ENCODE peak calls at places on chromosomes 3 and 15, in five cellular contexts. One of them, this sample, is unnamed.

GRCh38 chr15:40105517-40106202 is 3.0 kb downstream of the BMF start:
- DNase-seq in activated T-helper 1 cell treated with Interleukin-2 at 50 U/mL for 16 hours: no peak
- DNase-seq in GM10248: peak; percentile 55
- DNase-seq in GM12864: no peak
- DNase-seq in fibroblast of the aortic adventitia: no peak
- DNase-seq in this sample: no peak

GRCh38 chr3:38519651-38520050 is 23.5 kb downstream of the EXOG start:
- DNase-seq in activated T-helper 1 cell treated with Interleukin-2 at 50 U/mL for 16 hours: no peak
- DNase-seq in GM10248: no peak
- DNase-seq in GM12864: no peak
- DNase-seq in fibroblast of the aortic adventitia: no peak
- DNase-seq in this sample: no peak

GRCh38 chr15:40097096-40097967 is 11.3 kb downstream of the BMF start:
- DNase-seq in activated T-helper 1 cell treated with Interleukin-2 at 50 U/mL for 16 hours: no peak
- DNase-seq in GM10248: no peak
- DNase-seq in GM12864: no peak
- DNase-seq in fibroblast of the aortic adventitia: no peak
- DNase-seq in this sample: no peak

GRCh38 chr3:11380314-11380713 is 108.1 kb downstream of the ATG7 start:
- DNase-seq in activated T-helper 1 cell treated with Interleukin-2 at 50 U/mL for 16 hours: no peak
- DNase-seq in GM10248: no peak
- DNase-seq in GM12864: no peak
- DNase-seq in fibroblast of the aortic adventitia: no peak
- DNase-seq in this sample: no peak

GRCh38 chr3:26807272-26807671 is 184.7 kb downstream of the LRRC3B start:
- DNase-seq in activated T-helper 1 cell treated with Interleukin-2 at 50 U/mL for 16 hours: no peak
- DNase-seq in GM10248: no peak
- DNase-seq in GM12864: no peak
- DNase-seq in fibroblast of the aortic adventitia: no peak
- DNase-seq in this sample: no peak

GRCh38 chr3:89447244-89447643 is 339.8 kb downstream of the EPHA3 start:
- DNase-seq in activated T-helper 1 cell treated with Interleukin-2 at 50 U/mL for 16 hours: no peak
- DNase-seq in GM10248: no peak
- DNase-seq in GM12864: no peak
- DNase-seq in fibroblast of the aortic adventitia: no peak
- DNase-seq in this sample: no peak

GRCh38 chr3:183033746-183034145 is 53.4 kb upstream of the DCUN1D1 start:
- DNase-seq in activated T-helper 1 cell treated with Interleukin-2 at 50 U/mL for 16 hours: no peak
- DNase-seq in GM10248: no peak
- DNase-seq in GM12864: no peak
- DNase-seq in fibroblast of the aortic adventitia: peak; percentile 12
- DNase-seq in this sample: no peak

GRCh38 chr3:127535901-127536817 is 54.4 kb downstream of the TPRA1 start:
- DNase-seq in activated T-helper 1 cell treated with Interleukin-2 at 50 U/mL for 16 hours: no peak
- DNase-seq in GM10248: no peak
- DNase-seq in GM12864: no peak
- DNase-seq in fibroblast of the aortic adventitia: no peak
- DNase-seq in this sample: no peak

GRCh38 chr3:184737641-184738518 is 26.0 kb upstream of the MAGEF1 start:
- DNase-seq in activated T-helper 1 cell treated with Interleukin-2 at 50 U/mL for 16 hours: no peak
- DNase-seq in GM10248: no peak
- DNase-seq in GM12864: no peak
- DNase-seq in fibroblast of the aortic adventitia: peak; percentile 77
- DNase-seq in this sample: no peak

This sample was measured in globus pallidus.